ENCODE peak calls at places on chromosomes 7 and 10, in ten cellular contexts. A is heart left ventricle, U is PC-3, G is HepG2, K is psoas muscle, S is lower lobe of right lung, D is HCT116, Z is lung, B is vagina, Y is tibial artery. X is an unnamed sample.

GRCh38 chr7:18849130-18849529 is 268.3 kb downstream of the TWIST1 start:
- DNase-seq in A (no peak), U (peak; percentile 38), G (no peak), K (no peak), S (no peak), D (no peak), Z (no peak), B (no peak), Y (no peak), X (no peak)

GRCh38 chr10:32169556-32169955 is 113.3 kb upstream of the KIF5B start:
- DNase-seq in A (no peak), U (no peak), G (no peak), K (no peak), S (no peak), D (no peak), Z (no peak), B (no peak), Y (no peak), X (no peak)

GRCh38 chr10:45817130-45817859 is 30.0 kb downstream of the AGAP4 start:
- DNase-seq in A (no peak), U (no peak), G (no peak), K (no peak), S (no peak), D (no peak), Z (no peak), B (no peak), Y (no peak), X (no peak)

GRCh38 chr7:117251687-117252086 is 71.2 kb downstream of the WNT2 start:
- DNase-seq in A (no peak), U (no peak), G (no peak), K (no peak), S (no peak), D (no peak), Z (no peak), B (no peak), Y (no peak), X (no peak)

GRCh38 chr10:69097729-69098128 is 9.8 kb downstream of the SRGN start:
- DNase-seq in A (no peak), U (no peak), G (no peak), K (no peak), S (no peak), D (no peak), Z (no peak), B (no peak), Y (no peak), X (no peak)

GRCh38 chr10:87660484-87661133 is 931 bp downstream of the PAPSS2 start:
- DNase-seq in A (peak; percentile 15), U (no peak), G (no peak), K (no peak), S (no peak), D (no peak), Z (no peak), B (no peak), Y (peak; percentile 61), X (no peak)

GRCh38 chr10:34479520-34480179 is 335.4 kb downstream of the PARD3 start:
- DNase-seq in A (no peak), U (no peak), G (peak; percentile 76), K (no peak), S (no peak), D (no peak), Z (no peak), B (no peak), Y (no peak), X (no peak)

GRCh38 chr10:105586451-105587098 is 945.5 kb downstream of the SORCS3 start:
- DNase-seq in A (no peak), U (peak; percentile 1), G (no peak), K (no peak), S (no peak), D (no peak), Z (no peak), B (no peak), Y (no peak), X (no peak)

DNA sequence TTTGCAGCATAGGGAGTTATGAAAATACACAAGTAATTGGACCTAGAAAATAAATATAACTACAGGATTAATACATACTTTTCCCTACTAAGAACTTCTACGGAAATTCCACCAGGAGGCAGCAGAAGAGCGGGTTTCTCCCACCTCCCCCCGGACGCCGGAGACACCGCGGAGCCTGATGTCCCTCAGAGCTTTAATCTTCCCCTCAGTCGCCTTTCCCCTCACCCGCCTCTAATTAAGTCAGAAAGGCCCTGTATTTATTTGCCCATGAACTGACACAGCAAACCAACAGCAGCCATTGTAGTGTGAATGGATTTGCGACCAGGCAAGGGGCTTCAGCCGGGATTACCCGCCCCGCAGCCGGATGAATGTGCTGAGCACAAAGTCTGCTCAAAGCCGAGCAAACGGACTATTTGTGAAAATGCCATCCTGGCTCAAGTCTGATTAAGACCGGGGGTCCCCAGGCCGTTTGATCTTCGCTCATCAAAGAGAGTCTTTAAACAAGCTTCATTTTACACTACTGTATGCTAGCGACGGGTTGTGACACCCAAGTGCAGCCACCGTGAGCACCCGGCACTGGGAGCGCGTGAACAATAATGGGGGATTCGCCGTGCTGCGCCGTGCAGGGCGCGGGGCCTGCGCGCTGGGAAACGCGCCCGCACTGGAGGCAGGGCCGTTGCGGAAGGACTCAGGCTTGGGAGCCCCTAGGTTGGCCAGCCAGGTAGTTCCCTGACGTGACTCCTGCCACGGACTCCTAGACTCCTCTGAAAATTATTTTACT is 5.6 kb upstream of the DKK1 start:
- DNase-seq in A (peak; percentile 37), U (peak; percentile 94), G (peak; percentile 72), K (peak; percentile 71), S (peak; percentile 59), D (no peak), Z (peak; percentile 49), B (no peak), Y (no peak), X (peak; percentile 55)
- H3K27me3 ChIP-seq in A (no peaks in the 10 kb centered on the region), U (no peaks in the 10 kb centered on the region), G (peaks cover 6% of the 10 kb centered on the region), K (no peaks in the 10 kb centered on the region), S (peaks cover 23% of the 10 kb centered on the region), D (no peaks in the 10 kb centered on the region), Z (no peaks in the 10 kb centered on the region), B (no peaks in the 10 kb centered on the region), Y (no peaks in the 10 kb centered on the region), X (no peaks in the 10 kb centered on the region)

DNA sequence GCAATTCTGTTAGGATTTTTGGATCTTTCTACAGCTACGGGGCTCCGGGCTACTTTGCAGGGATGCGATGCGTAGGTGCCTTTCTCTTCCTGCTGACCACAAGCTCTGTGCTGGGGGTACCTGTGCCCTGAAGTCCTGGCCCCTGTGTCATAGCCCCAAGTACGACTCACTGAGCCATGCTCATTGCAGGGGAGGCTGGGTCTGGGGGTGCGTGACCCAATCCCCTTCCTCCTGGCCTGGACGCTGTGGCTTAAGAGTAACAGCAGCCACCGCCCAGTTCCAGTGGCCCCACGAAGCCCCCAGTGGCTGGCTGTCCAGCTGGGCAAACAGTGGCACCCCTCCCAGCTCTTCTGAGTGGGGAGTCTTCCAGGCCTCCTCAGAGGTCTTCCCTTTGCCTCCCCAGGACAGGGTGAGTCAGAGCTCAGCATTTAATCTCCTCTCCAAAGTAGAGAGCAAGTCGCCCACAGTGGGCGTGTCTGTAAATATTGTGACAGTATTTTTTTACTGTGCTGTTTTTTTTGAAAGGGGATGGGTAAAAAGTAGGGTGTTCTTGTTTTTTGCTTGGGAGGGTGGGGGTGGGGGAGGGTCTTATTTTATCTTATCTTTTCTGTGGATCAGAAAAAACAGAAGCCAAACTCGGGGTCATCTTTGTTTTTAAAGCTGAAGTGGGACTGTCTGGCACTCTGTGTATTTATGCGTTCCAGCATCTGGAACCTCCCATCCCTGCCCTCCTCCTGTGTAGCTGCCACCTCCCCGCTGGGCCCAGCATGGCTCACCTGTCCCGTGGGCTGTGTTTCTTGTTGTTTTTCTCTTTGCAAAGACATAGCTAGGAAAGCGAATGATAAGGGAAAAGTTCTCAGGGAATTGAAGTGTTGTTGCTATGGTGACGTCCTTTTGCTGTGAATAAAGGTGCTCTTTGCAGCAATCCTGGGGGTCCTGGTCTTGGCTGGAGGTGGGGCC is 8.2 kb downstream of the LFNG start:
- DNase-seq in A (no peak), U (peak; percentile 82), G (peak; percentile 84), K (peak; percentile 45), S (peak; percentile 74), D (no peak), Z (no peak), B (no peak), Y (no peak), X (no peak)
- H3K4me3 ChIP-seq in A (no peak overlapping the region), U (no peak overlapping the region), G (no peak overlapping the region), K (no peak overlapping the region), S (no peak overlapping the region), D (no peak overlapping the region), Z (no peak overlapping the region), B (no peak overlapping the region), Y (no peak overlapping the region), X (no peak overlapping the region)

DNA sequence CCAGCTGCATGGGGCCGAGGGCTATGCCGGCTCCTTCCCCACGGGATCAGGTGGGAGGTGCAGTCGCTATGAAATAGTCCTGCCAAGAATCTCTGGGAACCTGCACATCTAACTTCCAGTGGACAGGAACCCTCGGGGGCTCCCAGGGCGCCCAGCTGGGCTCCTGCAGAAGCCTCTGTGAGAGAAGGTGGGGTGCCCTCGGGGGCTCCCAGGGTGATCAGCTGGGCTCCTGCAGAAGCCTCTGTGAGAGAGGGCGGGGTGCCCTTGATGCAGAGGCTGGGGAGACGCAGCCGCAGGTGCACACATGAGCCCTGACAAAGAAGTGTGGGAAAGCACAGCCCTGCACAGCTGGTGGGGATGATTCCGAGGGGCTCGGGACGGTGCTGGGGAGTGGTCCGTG is 5.9 kb downstream of the VENTX start:
- DNase-seq in A (no peak), U (no peak), G (no peak), K (no peak), S (no peak), D (no peak), Z (no peak), B (no peak), Y (no peak), X (no peak)
- H3K27me3 ChIP-seq in A (peaks cover 34% of the 10 kb centered on the region), U (peaks cover 3% of the 10 kb centered on the region), G (peaks cover 67% of the 10 kb centered on the region), K (peaks cover 30% of the 10 kb centered on the region), S (peaks cover 61% of the 10 kb centered on the region), D (no peaks in the 10 kb centered on the region), Z (peaks cover 17% of the 10 kb centered on the region), B (peaks cover 4% of the 10 kb centered on the region), Y (no peaks in the 10 kb centered on the region), X (peaks cover 26% of the 10 kb centered on the region)

DNA sequence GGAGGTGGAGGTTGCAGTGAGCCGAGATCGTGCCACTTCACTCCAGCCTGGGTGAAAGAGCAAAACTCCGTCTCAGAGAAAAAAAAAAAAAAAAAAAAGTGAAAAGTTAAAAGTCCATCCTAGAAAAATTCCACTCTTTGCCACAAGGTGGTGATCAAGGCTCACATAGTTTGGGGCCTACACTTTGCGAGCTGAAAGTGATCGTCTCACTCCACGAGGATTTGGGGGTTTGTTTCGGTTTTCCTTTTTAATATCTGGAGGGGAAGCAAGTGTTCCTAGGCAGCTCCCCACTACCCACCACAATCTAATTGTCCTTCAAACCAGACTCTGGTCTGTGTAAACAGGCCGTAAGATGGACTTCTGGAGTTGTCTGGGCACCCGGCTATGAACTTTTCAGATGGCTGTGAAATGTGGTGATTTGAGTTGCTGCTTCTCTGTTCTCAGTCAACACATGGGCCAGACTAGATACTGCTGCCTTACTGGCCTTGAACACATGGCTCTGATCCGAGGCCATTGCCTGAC is 27.1 kb downstream of the PRLHR start:
- DNase-seq in A (peak; percentile 54), U (peak; percentile 73), G (peak; percentile 59), K (no peak), S (no peak), D (peak; percentile 63), Z (peak; percentile 43), B (peak; percentile 25), Y (no peak), X (peak; percentile 10)
- H3K4me3 ChIP-seq in A (no peak overlapping the region), U (peak overlapping the region; percentile 38), G (peak overlapping the region; percentile 26), K (no peak overlapping the region), S (no peak overlapping the region), D (no peak overlapping the region), Z (no peak overlapping the region), B (no peak overlapping the region), Y (no peak overlapping the region), X (peak overlapping the region; percentile 35)